ENCODE peak calls at places on chromosomes 6 and 20, in nine cellular contexts. One of them, this sample, is unnamed.

GRCh38 chr20:17809714-17810631 is 110.2 kb downstream of the BANF2 start:
- DNase-seq in DMS79: no peak
- DNase-seq in HS-27A: no peak
- DNase-seq in HCEC 1CT: peak
- DNase-seq in CMK: no peak
- DNase-seq in activated naive CD4-positive, alpha-beta T cell: no peak
- DNase-seq in colonic mucosa: no peak
- DNase-seq in IMR-90: peak
- DNase-seq in MG63: no peak
- DNase-seq in this sample: no peak

GRCh38 chr6:113172531-113172966 is 684.6 kb upstream of the MARCKS start:
- DNase-seq in CMK: no peak
- DNase-seq in HCEC 1CT: no peak
- DNase-seq in IMR-90: no peak
- DNase-seq in MG63: peak
- DNase-seq in HS-27A: no peak
- DNase-seq in colonic mucosa: peak
- DNase-seq in DMS79: no peak
- DNase-seq in activated naive CD4-positive, alpha-beta T cell: no peak
- DNase-seq in this sample: no peak

GRCh38 chr6:83378621-83379388 is 52.0 kb downstream of the ME1 start:
- DNase-seq in activated naive CD4-positive, alpha-beta T cell: no peak
- DNase-seq in IMR-90: peak
- DNase-seq in CMK: no peak
- DNase-seq in HCEC 1CT: peak
- DNase-seq in HS-27A: no peak
- DNase-seq in DMS79: no peak
- DNase-seq in colonic mucosa: no peak
- DNase-seq in MG63: no peak
- DNase-seq in this sample: no peak

GRCh38 chr6:24646771-24647170 is 780 bp upstream of the KIAA0319 start:
- DNase-seq in IMR-90: peak
- DNase-seq in HCEC 1CT: peak
- DNase-seq in CMK: no peak
- DNase-seq in HS-27A: no peak
- DNase-seq in MG63: no peak
- DNase-seq in colonic mucosa: no peak
- DNase-seq in DMS79: no peak
- DNase-seq in activated naive CD4-positive, alpha-beta T cell: no peak
- DNase-seq in this sample: no peak

GRCh38 chr6:90406142-90406794 is 109.6 kb upstream of the BACH2 start:
- DNase-seq in HS-27A: no peak
- DNase-seq in activated naive CD4-positive, alpha-beta T cell: no peak
- DNase-seq in HCEC 1CT: peak
- DNase-seq in CMK: no peak
- DNase-seq in IMR-90: peak
- DNase-seq in colonic mucosa: no peak
- DNase-seq in DMS79: no peak
- DNase-seq in MG63: no peak
- DNase-seq in this sample: no peak

GRCh38 chr20:10823585-10823984 is 149.8 kb upstream of the JAG1 start:
- DNase-seq in DMS79: no peak
- DNase-seq in MG63: no peak
- DNase-seq in CMK: no peak
- DNase-seq in colonic mucosa: no peak
- DNase-seq in HCEC 1CT: no peak
- DNase-seq in HS-27A: no peak
- DNase-seq in IMR-90: no peak
- DNase-seq in activated naive CD4-positive, alpha-beta T cell: no peak
- DNase-seq in this sample: no peak

GRCh38 chr20:63082308-63082938 is 75.7 kb upstream of the BHLHE23 start:
- DNase-seq in DMS79: no peak
- DNase-seq in CMK: no peak
- DNase-seq in activated naive CD4-positive, alpha-beta T cell: no peak
- DNase-seq in colonic mucosa: peak
- DNase-seq in HS-27A: no peak
- DNase-seq in HCEC 1CT: no peak
- DNase-seq in MG63: peak
- DNase-seq in IMR-90: peak
- DNase-seq in this sample: no peak

GRCh38 chr20:5680227-5680626 is 70.0 kb upstream of the SHLD1 start:
- DNase-seq in IMR-90: peak
- DNase-seq in MG63: no peak
- DNase-seq in HCEC 1CT: no peak
- DNase-seq in CMK: no peak
- DNase-seq in activated naive CD4-positive, alpha-beta T cell: no peak
- DNase-seq in HS-27A: no peak
- DNase-seq in DMS79: no peak
- DNase-seq in colonic mucosa: no peak
- DNase-seq in this sample: no peak

GRCh38 chr6:104173680-104174079 is 686.0 kb downstream of the HACE1 start:
- DNase-seq in activated naive CD4-positive, alpha-beta T cell: no peak
- DNase-seq in colonic mucosa: no peak
- DNase-seq in HS-27A: no peak
- DNase-seq in CMK: no peak
- DNase-seq in MG63: no peak
- DNase-seq in DMS79: no peak
- DNase-seq in IMR-90: no peak
- DNase-seq in HCEC 1CT: no peak
- DNase-seq in this sample: no peak

GRCh38 chr6:168648240-168648639 is 207.3 kb downstream of the SMOC2 start:
- DNase-seq in colonic mucosa: no peak
- DNase-seq in IMR-90: no peak
- DNase-seq in DMS79: peak
- DNase-seq in CMK: no peak
- DNase-seq in activated naive CD4-positive, alpha-beta T cell: no peak
- DNase-seq in HS-27A: no peak
- DNase-seq in MG63: no peak
- DNase-seq in HCEC 1CT: no peak
- DNase-seq in this sample: no peak

GRCh38 chr20:21622097-21622496 is 83.4 kb upstream of the PAX1 start:
- DNase-seq in activated naive CD4-positive, alpha-beta T cell: no peak
- DNase-seq in CMK: no peak
- DNase-seq in HCEC 1CT: no peak
- DNase-seq in colonic mucosa: no peak
- DNase-seq in MG63: no peak
- DNase-seq in IMR-90: no peak
- DNase-seq in DMS79: no peak
- DNase-seq in HS-27A: no peak
- DNase-seq in this sample: no peak

GRCh38 chr6:125597411-125598253 is 151.8 kb upstream of the HEY2 start:
- DNase-seq in MG63: no peak
- DNase-seq in DMS79: peak
- DNase-seq in HS-27A: no peak
- DNase-seq in colonic mucosa: no peak
- DNase-seq in CMK: no peak
- DNase-seq in HCEC 1CT: no peak
- DNase-seq in activated naive CD4-positive, alpha-beta T cell: no peak
- DNase-seq in IMR-90: no peak
- DNase-seq in this sample: peak

GRCh38 chr6:159826968-159827647 is 27.0 kb downstream of the PNLDC1 start:
- DNase-seq in colonic mucosa: no peak
- DNase-seq in HS-27A: no peak
- DNase-seq in DMS79: peak
- DNase-seq in IMR-90: no peak
- DNase-seq in CMK: no peak
- DNase-seq in activated naive CD4-positive, alpha-beta T cell: no peak
- DNase-seq in MG63: no peak
- DNase-seq in HCEC 1CT: no peak
- DNase-seq in this sample: peak

GRCh38 chr6:125747589-125748533 is 1.6 kb upstream of the HEY2 start:
- DNase-seq in HCEC 1CT: no peak
- DNase-seq in colonic mucosa: peak
- DNase-seq in MG63: no peak
- DNase-seq in HS-27A: no peak
- DNase-seq in DMS79: peak
- DNase-seq in activated naive CD4-positive, alpha-beta T cell: no peak
- DNase-seq in CMK: no peak
- DNase-seq in IMR-90: no peak
- DNase-seq in this sample: no peak

GRCh38 chr6:16674666-16675392 is 86.4 kb downstream of the ATXN1 start:
- DNase-seq in colonic mucosa: no peak
- DNase-seq in HCEC 1CT: peak
- DNase-seq in IMR-90: peak
- DNase-seq in DMS79: no peak
- DNase-seq in HS-27A: no peak
- DNase-seq in activated naive CD4-positive, alpha-beta T cell: no peak
- DNase-seq in MG63: no peak
- DNase-seq in CMK: no peak
- DNase-seq in this sample: no peak

GRCh38 chr20:48180637-48181036 is 395.4 kb upstream of the SULF2 start:
- DNase-seq in HCEC 1CT: no peak
- DNase-seq in DMS79: no peak
- DNase-seq in CMK: no peak
- DNase-seq in HS-27A: no peak
- DNase-seq in MG63: peak
- DNase-seq in colonic mucosa: no peak
- DNase-seq in activated naive CD4-positive, alpha-beta T cell: no peak
- DNase-seq in IMR-90: peak
- DNase-seq in this sample: no peak

GRCh38 chr20:1949711-1950110 is 44.1 kb downstream of the PDYN start:
- DNase-seq in activated naive CD4-positive, alpha-beta T cell: no peak
- DNase-seq in HS-27A: no peak
- DNase-seq in CMK: no peak
- DNase-seq in colonic mucosa: no peak
- DNase-seq in HCEC 1CT: no peak
- DNase-seq in IMR-90: no peak
- DNase-seq in MG63: no peak
- DNase-seq in DMS79: no peak
- DNase-seq in this sample: no peak

GRCh38 chr6:26026833-26027490 is 60.3 kb upstream of the HFE start:
- DNase-seq in DMS79: peak
- DNase-seq in colonic mucosa: peak
- DNase-seq in activated naive CD4-positive, alpha-beta T cell: peak
- DNase-seq in IMR-90: peak
- DNase-seq in CMK: peak
- DNase-seq in MG63: peak
- DNase-seq in HCEC 1CT: peak
- DNase-seq in HS-27A: peak
- DNase-seq in this sample: peak

GRCh38 chr6:92329416-92329815 is 1089.9 kb downstream of the EPHA7 start:
- DNase-seq in IMR-90: peak
- DNase-seq in HCEC 1CT: no peak
- DNase-seq in activated naive CD4-positive, alpha-beta T cell: no peak
- DNase-seq in DMS79: no peak
- DNase-seq in MG63: no peak
- DNase-seq in colonic mucosa: no peak
- DNase-seq in CMK: no peak
- DNase-seq in HS-27A: no peak
- DNase-seq in this sample: no peak

GRCh38 chr20:34415079-34415478 is 52.0 kb downstream of the ITCH start:
- DNase-seq in IMR-90: no peak
- DNase-seq in HCEC 1CT: peak
- DNase-seq in DMS79: no peak
- DNase-seq in colonic mucosa: no peak
- DNase-seq in activated naive CD4-positive, alpha-beta T cell: no peak
- DNase-seq in HS-27A: no peak
- DNase-seq in CMK: no peak
- DNase-seq in MG63: no peak
- DNase-seq in this sample: no peak

GRCh38 chr6:144327081-144327480 is 41.9 kb downstream of the UTRN start:
- DNase-seq in activated naive CD4-positive, alpha-beta T cell: no peak
- DNase-seq in DMS79: no peak
- DNase-seq in HS-27A: no peak
- DNase-seq in MG63: no peak
- DNase-seq in HCEC 1CT: no peak
- DNase-seq in CMK: no peak
- DNase-seq in colonic mucosa: no peak
- DNase-seq in IMR-90: no peak
- DNase-seq in this sample: no peak

GRCh38 chr6:3862038-3862437 is 12.9 kb downstream of the FAM50B start:
- DNase-seq in IMR-90: no peak
- DNase-seq in DMS79: no peak
- DNase-seq in CMK: no peak
- DNase-seq in activated naive CD4-positive, alpha-beta T cell: no peak
- DNase-seq in colonic mucosa: no peak
- DNase-seq in HS-27A: no peak
- DNase-seq in HCEC 1CT: no peak
- DNase-seq in MG63: no peak
- DNase-seq in this sample: no peak

GRCh38 chr6:96060249-96060648 is 44.5 kb downstream of the FUT9 start:
- DNase-seq in colonic mucosa: no peak
- DNase-seq in HCEC 1CT: no peak
- DNase-seq in CMK: no peak
- DNase-seq in activated naive CD4-positive, alpha-beta T cell: no peak
- DNase-seq in MG63: no peak
- DNase-seq in HS-27A: no peak
- DNase-seq in DMS79: no peak
- DNase-seq in IMR-90: no peak
- DNase-seq in this sample: no peak

GRCh38 chr6:137080711-137081110 is 35.9 kb upstream of the IL20RA start:
- DNase-seq in activated naive CD4-positive, alpha-beta T cell: no peak
- DNase-seq in CMK: no peak
- DNase-seq in HCEC 1CT: no peak
- DNase-seq in MG63: no peak
- DNase-seq in HS-27A: no peak
- DNase-seq in DMS79: no peak
- DNase-seq in IMR-90: no peak
- DNase-seq in colonic mucosa: no peak
- DNase-seq in this sample: no peak

GRCh38 chr20:58511364-58511763 is 3.8 kb downstream of the APCDD1L start:
- DNase-seq in DMS79: peak
- DNase-seq in CMK: no peak
- DNase-seq in HS-27A: peak
- DNase-seq in IMR-90: peak
- DNase-seq in colonic mucosa: no peak
- DNase-seq in MG63: peak
- DNase-seq in HCEC 1CT: peak
- DNase-seq in activated naive CD4-positive, alpha-beta T cell: no peak
- DNase-seq in this sample: no peak

GRCh38 chr6:151670116-151670515 is 137.4 kb upstream of the ESR1 start:
- DNase-seq in HS-27A: no peak
- DNase-seq in HCEC 1CT: no peak
- DNase-seq in MG63: no peak
- DNase-seq in activated naive CD4-positive, alpha-beta T cell: no peak
- DNase-seq in IMR-90: no peak
- DNase-seq in colonic mucosa: no peak
- DNase-seq in DMS79: no peak
- DNase-seq in CMK: no peak
- DNase-seq in this sample: no peak

GRCh38 chr6:43301081-43301870 is 3.2 kb downstream of the SLC22A7 start:
- DNase-seq in MG63: no peak
- DNase-seq in IMR-90: no peak
- DNase-seq in HCEC 1CT: no peak
- DNase-seq in colonic mucosa: no peak
- DNase-seq in activated naive CD4-positive, alpha-beta T cell: no peak
- DNase-seq in DMS79: no peak
- DNase-seq in HS-27A: no peak
- DNase-seq in CMK: no peak
- DNase-seq in this sample: no peak

GRCh38 chr6:163489584-163489983 is 75.1 kb downstream of the QKI start:
- DNase-seq in CMK: no peak
- DNase-seq in HCEC 1CT: peak
- DNase-seq in MG63: no peak
- DNase-seq in activated naive CD4-positive, alpha-beta T cell: no peak
- DNase-seq in HS-27A: no peak
- DNase-seq in IMR-90: peak
- DNase-seq in colonic mucosa: no peak
- DNase-seq in DMS79: no peak
- DNase-seq in this sample: no peak

GRCh38 chr6:10531513-10531912 is 10.4 kb downstream of the GCNT2 start:
- DNase-seq in CMK: no peak
- DNase-seq in MG63: no peak
- DNase-seq in HCEC 1CT: no peak
- DNase-seq in DMS79: no peak
- DNase-seq in activated naive CD4-positive, alpha-beta T cell: no peak
- DNase-seq in HS-27A: no peak
- DNase-seq in colonic mucosa: no peak
- DNase-seq in IMR-90: no peak
- DNase-seq in this sample: no peak

GRCh38 chr6:106890447-106890846 is 84.1 kb downstream of the CD24 start:
- DNase-seq in HCEC 1CT: no peak
- DNase-seq in activated naive CD4-positive, alpha-beta T cell: no peak
- DNase-seq in IMR-90: no peak
- DNase-seq in CMK: no peak
- DNase-seq in colonic mucosa: no peak
- DNase-seq in HS-27A: no peak
- DNase-seq in MG63: no peak
- DNase-seq in DMS79: no peak
- DNase-seq in this sample: no peak

GRCh38 chr6:106247293-106247692 is 78.3 kb downstream of the ATG5 start:
- DNase-seq in IMR-90: peak
- DNase-seq in HCEC 1CT: no peak
- DNase-seq in DMS79: no peak
- DNase-seq in HS-27A: no peak
- DNase-seq in colonic mucosa: no peak
- DNase-seq in MG63: no peak
- DNase-seq in activated naive CD4-positive, alpha-beta T cell: no peak
- DNase-seq in CMK: no peak
- DNase-seq in this sample: no peak